ENCODE peak calls at places on chromosomes 13 and 19, in nine cellular contexts. I is ELF-1; R is GF-D8; J is cardiac muscle cell; B is SK-N-SH; Z is activated T-cell treated with anti-CD3 and anti-CD28 coated beads, Interleukin-2, amount 50 U/mL, for 72 hours; E is CD4-positive, alpha-beta T cell; U is naive B cell; C is T-helper 1 cell. A is an unnamed sample.

GRCh38 chr19:35901854-35902661 is at the start of gene HCST:
- DNase-seq in I (no peak), R (peak; percentile 71), J (peak; percentile 12), B (no peak), Z (peak; percentile 41), E (peak; percentile 12), U (peak; percentile 69), C (peak; percentile 33), A (no peak)

GRCh38 chr19:50414850-50415660 is 3.7 kb upstream of the SPIB start:
- DNase-seq in I (peak; percentile 89), R (no peak), J (peak; percentile 82), B (peak; percentile 92), Z (peak; percentile 75), E (peak; percentile 69), U (peak; percentile 76), C (peak; percentile 41), A (peak; percentile 61)

GRCh38 chr13:48818495-48818961 is 157.2 kb upstream of the FNDC3A start:
- DNase-seq in I (peak; percentile 27), R (no peak), J (peak; percentile 85), B (no peak), Z (no peak), E (no peak), U (no peak), C (no peak), A (no peak)

GRCh38 chr19:36775768-36776167 is 3.2 kb upstream of the ZNF850 start:
- DNase-seq in I (peak; percentile 24), R (no peak), J (peak; percentile 41), B (no peak), Z (no peak), E (no peak), U (no peak), C (no peak), A (peak; percentile 60)

GRCh38 chr19:6674868-6675305 is 4.9 kb upstream of the TNFSF14 start:
- DNase-seq in I (peak; percentile 68), R (peak; percentile 78), J (peak; percentile 82), B (no peak), Z (peak; percentile 97), E (peak; percentile 77), U (no peak), C (peak; percentile 60), A (no peak)

GRCh38 chr13:60627071-60627686 is 230.2 kb downstream of the TDRD3 start:
- DNase-seq in I (peak; percentile 72), R (no peak), J (peak; percentile 48), B (peak; percentile 51), Z (peak; percentile 7), E (no peak), U (no peak), C (no peak), A (peak; percentile 9)

GRCh38 chr13:30690282-30691188 is 44.8 kb upstream of the ALOX5AP start:
- DNase-seq in I (no peak), R (no peak), J (peak; percentile 98), B (no peak), Z (no peak), E (peak; percentile 7), U (peak; percentile 52), C (no peak), A (no peak)

GRCh38 chr19:6809262-6809661 is 36.8 kb downstream of the VAV1 start:
- DNase-seq in I (no peak), R (no peak), J (no peak), B (no peak), Z (no peak), E (no peak), U (no peak), C (no peak), A (no peak)

GRCh38 chr13:99389520-99390304 is 82.5 kb upstream of the GPR183 start:
- DNase-seq in I (no peak), R (no peak), J (no peak), B (no peak), Z (no peak), E (no peak), U (no peak), C (no peak), A (no peak)

A was measured in G401.